ENCODE peak calls at places on chromosomes 13 and 19, in five cellular contexts. One of them, this sample, is unnamed.

GRCh38 chr13:98068511-98068910 is 74.4 kb upstream of the FARP1 start:
- DNase-seq in HepG2: no peak
- DNase-seq in endodermal cell: no peak
- DNase-seq in PC-9: no peak
- DNase-seq in pancreas: no peak
- DNase-seq in this sample: peak; percentile 83

GRCh38 chr13:93882086-93882651 is 597.3 kb downstream of the DCT start:
- DNase-seq in PC-9: no peak
- DNase-seq in HepG2: no peak
- DNase-seq in pancreas: no peak
- DNase-seq in endodermal cell: no peak
- DNase-seq in this sample: no peak

GRCh38 chr13:78657699-78658629 is 991 bp downstream of the OBI1 start:
- DNase-seq in PC-9: peak; percentile 84
- DNase-seq in pancreas: no peak
- DNase-seq in endodermal cell: peak; percentile 65
- DNase-seq in HepG2: peak; percentile 74
- DNase-seq in this sample: peak; percentile 13

GRCh38 chr13:27415116-27415515 is 9.3 kb upstream of the GTF3A start:
- DNase-seq in pancreas: no peak
- DNase-seq in endodermal cell: no peak
- DNase-seq in PC-9: no peak
- DNase-seq in HepG2: no peak
- DNase-seq in this sample: no peak

GRCh38 chr19:31902821-31903220 is 442.6 kb upstream of the ZNF507 start:
- DNase-seq in PC-9: no peak
- DNase-seq in HepG2: no peak
- DNase-seq in endodermal cell: no peak
- DNase-seq in pancreas: no peak
- DNase-seq in this sample: no peak

GRCh38 chr13:40485611-40486517 is 180.6 kb downstream of the FOXO1 start:
- DNase-seq in PC-9: no peak
- DNase-seq in pancreas: no peak
- DNase-seq in HepG2: no peak
- DNase-seq in endodermal cell: no peak
- DNase-seq in this sample: no peak

GRCh38 chr13:61414136-61414535 is 1.5 kb downstream of the PCDH20 start:
- DNase-seq in PC-9: no peak
- DNase-seq in HepG2: no peak
- DNase-seq in pancreas: no peak
- DNase-seq in endodermal cell: peak; percentile 61
- DNase-seq in this sample: no peak

GRCh38 chr13:106129273-106129672 is 406.2 kb downstream of the EFNB2 start:
- DNase-seq in pancreas: no peak
- DNase-seq in HepG2: no peak
- DNase-seq in PC-9: peak; percentile 98
- DNase-seq in endodermal cell: no peak
- DNase-seq in this sample: no peak

GRCh38 chr13:113845055-113845454 is 18.8 kb downstream of the GAS6 start:
- DNase-seq in endodermal cell: peak; percentile 40
- DNase-seq in HepG2: peak; percentile 31
- DNase-seq in pancreas: peak; percentile 16
- DNase-seq in PC-9: no peak
- DNase-seq in this sample: no peak

GRCh38 chr19:50830266-50831025 is 2.9 kb downstream of the KLK15 start:
- DNase-seq in pancreas: no peak
- DNase-seq in PC-9: peak; percentile 51
- DNase-seq in HepG2: no peak
- DNase-seq in endodermal cell: no peak
- DNase-seq in this sample: no peak

GRCh38 chr13:64640002-64640401 is 2590.1 kb downstream of the PCDH9 start:
- DNase-seq in endodermal cell: no peak
- DNase-seq in HepG2: no peak
- DNase-seq in PC-9: no peak
- DNase-seq in pancreas: no peak
- DNase-seq in this sample: no peak

GRCh38 chr19:16022681-16023557 is 53.4 kb upstream of the TPM4 start:
- DNase-seq in endodermal cell: peak; percentile 27
- DNase-seq in PC-9: no peak
- DNase-seq in HepG2: no peak
- DNase-seq in pancreas: no peak
- DNase-seq in this sample: no peak

GRCh38 chr19:9836021-9836420 is 903 bp downstream of the PIN1 start:
- DNase-seq in HepG2: no peak
- DNase-seq in pancreas: no peak
- DNase-seq in endodermal cell: no peak
- DNase-seq in PC-9: no peak
- DNase-seq in this sample: no peak

GRCh38 chr13:113863511-113864302 is at the start of gene GAS6:
- DNase-seq in HepG2: no peak
- DNase-seq in endodermal cell: peak; percentile 78
- DNase-seq in PC-9: no peak
- DNase-seq in pancreas: peak; percentile 73
- DNase-seq in this sample: peak; percentile 13

GRCh38 chr13:24923305-24923640 is 159.3 kb downstream of the RNF17 start:
- DNase-seq in HepG2: no peak
- DNase-seq in endodermal cell: no peak
- DNase-seq in PC-9: no peak
- DNase-seq in pancreas: no peak
- DNase-seq in this sample: no peak

GRCh38 chr19:29537181-29537580 is 11.4 kb downstream of the VSTM2B start:
- DNase-seq in endodermal cell: no peak
- DNase-seq in pancreas: no peak
- DNase-seq in PC-9: no peak
- DNase-seq in HepG2: no peak
- DNase-seq in this sample: no peak

GRCh38 chr19:18503337-18503970 is 18.4 kb downstream of the ELL start:
- DNase-seq in PC-9: no peak
- DNase-seq in pancreas: no peak
- DNase-seq in endodermal cell: no peak
- DNase-seq in HepG2: no peak
- DNase-seq in this sample: no peak

GRCh38 chr13:106417467-106418110 is 117.9 kb downstream of the EFNB2 start:
- DNase-seq in endodermal cell: no peak
- DNase-seq in HepG2: no peak
- DNase-seq in pancreas: no peak
- DNase-seq in PC-9: no peak
- DNase-seq in this sample: no peak

GRCh38 chr19:16400911-16401675 is 70.7 kb downstream of the EPS15L1 start:
- DNase-seq in endodermal cell: no peak
- DNase-seq in PC-9: no peak
- DNase-seq in HepG2: no peak
- DNase-seq in pancreas: no peak
- DNase-seq in this sample: no peak

GRCh38 chr13:23674795-23675640 is 104.8 kb downstream of the TNFRSF19 start:
- DNase-seq in pancreas: no peak
- DNase-seq in PC-9: peak; percentile 64
- DNase-seq in HepG2: peak; percentile 44
- DNase-seq in endodermal cell: no peak
- DNase-seq in this sample: peak; percentile 94

GRCh38 chr19:4695224-4695731 is 25.1 kb upstream of the MYDGF start:
- DNase-seq in PC-9: no peak
- DNase-seq in HepG2: no peak
- DNase-seq in pancreas: no peak
- DNase-seq in endodermal cell: no peak
- DNase-seq in this sample: no peak

GRCh38 chr19:1848399-1849131 is at the start of gene REXO1:
- DNase-seq in pancreas: peak; percentile 97
- DNase-seq in HepG2: peak; percentile 89
- DNase-seq in endodermal cell: peak; percentile 99
- DNase-seq in PC-9: peak; percentile 77
- DNase-seq in this sample: peak; percentile 77
- H3K4me1 ChIP-seq in pancreas: peaks cover 19% of the 10 kb centered on the region
- H3K4me1 ChIP-seq in HepG2: peaks cover 31% of the 10 kb centered on the region
- H3K4me1 ChIP-seq in endodermal cell: peaks cover 3% of the 10 kb centered on the region
- H3K4me1 ChIP-seq in PC-9: peaks cover 11% of the 10 kb centered on the region
- H3K4me1 ChIP-seq in this sample: no peaks in the 10 kb centered on the region

DNA sequence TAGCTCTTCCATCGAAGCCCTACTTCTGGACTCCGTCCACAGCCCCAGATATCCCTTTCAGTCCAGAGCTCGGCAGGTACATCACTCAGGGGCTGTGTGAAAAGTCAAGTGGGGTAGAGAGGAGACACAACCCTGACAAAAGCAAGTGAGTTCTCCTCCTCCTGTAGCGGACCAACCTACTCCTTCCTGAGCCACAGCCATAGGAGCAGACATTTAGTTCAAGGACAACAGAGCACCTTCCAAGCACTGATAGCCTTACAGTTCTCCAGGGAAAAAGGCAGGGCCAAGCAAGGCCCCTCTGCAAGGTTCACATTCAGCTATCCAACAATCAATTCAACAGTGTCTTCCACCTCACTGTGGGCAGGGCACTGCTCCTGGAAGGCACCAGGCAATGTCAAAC is 89.0 kb downstream of the FGF14 start:
- DNase-seq in HepG2: no peak
- DNase-seq in endodermal cell: no peak
- DNase-seq in pancreas: no peak
- DNase-seq in PC-9: no peak
- DNase-seq in this sample: no peak
- TF ChIP-seq CTCF in HepG2: no peak
- TF ChIP-seq CTCF in endodermal cell: no peak
- TF ChIP-seq CTCF in pancreas: no peak
- TF ChIP-seq CTCF in PC-9: no peak
- TF ChIP-seq CTCF in this sample: no peak

GRCh38 chr19:44753619-44753931 is 5.1 kb downstream of the BCL3 start:
- DNase-seq in HepG2: no peak
- DNase-seq in PC-9: no peak
- DNase-seq in pancreas: no peak
- DNase-seq in endodermal cell: no peak
- DNase-seq in this sample: no peak

GRCh38 chr19:44756089-44756562 is 7.6 kb downstream of the BCL3 start:
- DNase-seq in pancreas: peak; percentile 67
- DNase-seq in PC-9: no peak
- DNase-seq in endodermal cell: no peak
- DNase-seq in HepG2: no peak
- DNase-seq in this sample: no peak

GRCh38 chr19:44754743-44755066 is 6.2 kb downstream of the BCL3 start:
- DNase-seq in endodermal cell: no peak
- DNase-seq in PC-9: no peak
- DNase-seq in pancreas: no peak
- DNase-seq in HepG2: no peak
- DNase-seq in this sample: no peak

GRCh38 chr19:44753932-44754742 is 5.6 kb downstream of the BCL3 start:
- DNase-seq in pancreas: peak; percentile 93
- DNase-seq in PC-9: peak; percentile 66
- DNase-seq in endodermal cell: peak; percentile 87
- DNase-seq in HepG2: no peak
- DNase-seq in this sample: peak; percentile 59

DNA sequence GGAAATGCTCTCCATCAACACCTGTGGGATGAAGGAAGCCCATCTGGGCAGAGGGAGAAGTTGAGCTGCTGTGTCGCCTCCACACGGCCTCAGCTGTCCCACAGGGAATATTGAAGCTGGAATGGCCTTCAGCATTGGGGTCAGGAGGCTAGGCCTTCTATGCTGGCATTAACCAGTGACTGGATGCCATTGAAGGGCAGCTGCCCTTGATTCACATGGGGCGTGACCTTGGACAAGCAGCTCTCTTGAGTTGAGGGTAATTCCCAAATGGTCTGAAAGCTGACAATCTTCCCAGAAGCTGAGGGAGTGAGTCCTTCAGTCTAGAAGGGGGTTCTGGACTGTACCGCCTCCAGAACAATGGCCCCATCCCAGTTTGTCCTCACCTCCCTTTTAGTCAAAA is 6.7 kb downstream of the BCL3 start:
- DNase-seq in PC-9: no peak
- DNase-seq in pancreas: no peak
- DNase-seq in endodermal cell: no peak
- DNase-seq in HepG2: no peak
- DNase-seq in this sample: no peak
- H3K27me3 ChIP-seq in PC-9: no peaks in the 10 kb centered on the region
- H3K27me3 ChIP-seq in pancreas: no peaks in the 10 kb centered on the region
- H3K27me3 ChIP-seq in endodermal cell: peaks cover 41% of the 10 kb centered on the region
- H3K27me3 ChIP-seq in HepG2: no peaks in the 10 kb centered on the region
- H3K27me3 ChIP-seq in this sample: no peaks in the 10 kb centered on the region

GRCh38 chr13:51632643-51633357 is 48.5 kb downstream of the WDFY2 start:
- DNase-seq in pancreas: no peak
- DNase-seq in endodermal cell: peak; percentile 64
- DNase-seq in PC-9: no peak
- DNase-seq in HepG2: peak; percentile 77
- DNase-seq in this sample: no peak
- H3K4me1 ChIP-seq in pancreas: peaks cover 18% of the 10 kb centered on the region
- H3K4me1 ChIP-seq in endodermal cell: no peaks in the 10 kb centered on the region
- H3K4me1 ChIP-seq in PC-9: peaks cover 15% of the 10 kb centered on the region
- H3K4me1 ChIP-seq in HepG2: peaks cover 72% of the 10 kb centered on the region
- H3K4me1 ChIP-seq in this sample: peaks cover 31% of the 10 kb centered on the region